ENCODE peak calls at places on chromosomes 12 and 14, in four cellular contexts. N, U, Y and Q are unnamed samples.

GRCh38 chr12:101372431-101372830 is 35.1 kb downstream of the ARL1 start:
- DNase-seq in N (no peak), U (no peak), Y (no peak), Q (no peak)

GRCh38 chr12:91920276-91920675 is 225.4 kb downstream of the BTG1 start:
- DNase-seq in N (no peak), U (no peak), Y (no peak), Q (no peak)

GRCh38 chr12:96434107-96434506 is 33.9 kb upstream of the CDK17 start:
- DNase-seq in N (peak), U (no peak), Y (no peak), Q (peak)

GRCh38 chr12:128817115-128818015 is 6.4 kb downstream of the SLC15A4 start:
- DNase-seq in N (peak), U (no peak), Y (no peak), Q (no peak)

GRCh38 chr14:89625988-89626806 is 209.2 kb upstream of the FOXN3 start:
- DNase-seq in N (no peak), U (no peak), Y (no peak), Q (no peak)

GRCh38 chr12:32270818-32271710 is 128.3 kb upstream of the FGD4 start:
- DNase-seq in N (peak), U (no peak), Y (no peak), Q (no peak)

GRCh38 chr12:97323154-97323553 is 139.4 kb upstream of the RMST start:
- DNase-seq in N (no peak), U (no peak), Y (no peak), Q (no peak)

GRCh38 chr14:20857630-20858261 is 33.4 kb upstream of the RNASE3 start:
- DNase-seq in N (peak), U (peak), Y (no peak), Q (peak)

GRCh38 chr12:12872139-12872933 is 19.0 kb upstream of the GPRC5A start:
- DNase-seq in N (peak), U (peak), Y (no peak), Q (no peak)

GRCh38 chr14:105313381-105314286 is 914 bp upstream of the PACS2 start:
- DNase-seq in N (no peak), U (no peak), Y (no peak), Q (no peak)

GRCh38 chr12:65728913-65729793 is 95.1 kb upstream of the HMGA2 start:
- DNase-seq in N (peak), U (no peak), Y (no peak), Q (no peak)

GRCh38 chr12:54051081-54051912 is 2.3 kb upstream of the HOXC4 start:
- DNase-seq in N (no peak), U (no peak), Y (no peak), Q (no peak)

GRCh38 chr12:100554608-100555077 is 18.8 kb upstream of the GAS2L3 start:
- DNase-seq in N (peak), U (peak), Y (no peak), Q (peak)

GRCh38 chr12:2640709-2641108 is 154.1 kb upstream of the FKBP4 start:
- DNase-seq in N (peak), U (peak), Y (no peak), Q (peak)